ENCODE peak calls at places on chromosomes 6 and 20, in six cellular contexts. U is Peyer's patch; E is kidney; Q is B cell; I is retinal pigment epithelial cell; B is CD8-positive, alpha-beta T cell. D is an unnamed sample.

GRCh38 chr6:42387336-42387735 is 64.4 kb downstream of the TRERF1 start:
- DNase-seq in Q (no peak), U (no peak), I (no peak), B (peak), E (no peak), D (no peak)

GRCh38 chr6:30591008-30591407 is 19.8 kb downstream of the ABCF1 start:
- DNase-seq in B (no peak), E (no peak), I (no peak), U (no peak), Q (no peak), D (no peak)

GRCh38 chr6:36383608-36384007 is 3.9 kb downstream of the ETV7 start:
- DNase-seq in B (no peak), E (no peak), U (no peak), I (no peak), Q (no peak), D (no peak)

GRCh38 chr6:169648617-169649016 is 53.2 kb downstream of the WDR27 start:
- DNase-seq in U (no peak), E (no peak), Q (no peak), I (no peak), B (no peak), D (no peak)

GRCh38 chr6:43887906-43888683 is 118.1 kb downstream of the VEGFA start:
- DNase-seq in E (peak), Q (no peak), B (no peak), U (no peak), I (no peak), D (no peak)

GRCh38 chr20:10469599-10469998 is 34.5 kb downstream of the SLX4IP start:
- DNase-seq in Q (no peak), E (no peak), U (no peak), B (peak), I (no peak), D (peak)

GRCh38 chr20:57592263-57593092 is 27.7 kb downstream of the ZBP1 start:
- DNase-seq in I (no peak), U (no peak), E (peak), B (no peak), Q (no peak), D (no peak)

GRCh38 chr6:40804905-40805304 is 217.7 kb upstream of the LRFN2 start:
- DNase-seq in Q (no peak), B (no peak), I (no peak), U (no peak), E (no peak), D (no peak)

GRCh38 chr6:111718326-111718725 is 112.6 kb upstream of the TRAF3IP2 start:
- DNase-seq in B (no peak), U (no peak), Q (no peak), I (no peak), E (no peak), D (no peak)

GRCh38 chr6:151269318-151269995 is 29.7 kb downstream of the AKAP12 start:
- DNase-seq in U (no peak), Q (no peak), B (no peak), E (no peak), I (no peak), D (no peak)

GRCh38 chr6:75424610-75425548 is 68.7 kb downstream of the FILIP1 start:
- DNase-seq in E (no peak), U (no peak), B (no peak), Q (no peak), I (no peak), D (no peak)

GRCh38 chr6:159761135-159761872 is 541 bp upstream of the ACAT2 start:
- DNase-seq in E (peak), U (peak), Q (no peak), I (no peak), B (no peak), D (peak)

GRCh38 chr6:79077680-79078056 is 386 bp downstream of the PHIP start:
- DNase-seq in U (no peak), E (no peak), Q (peak), B (no peak), I (no peak), D (peak)

GRCh38 chr20:32240220-32240619 is 32.5 kb downstream of the POFUT1 start:
- DNase-seq in B (no peak), E (no peak), I (no peak), Q (no peak), U (no peak), D (no peak)

GRCh38 chr6:37169458-37170272 is at the start of gene PIM1:
- DNase-seq in U (peak), E (peak), B (peak), I (peak), Q (peak), D (peak)

GRCh38 chr20:50330504-50331313 is 140.1 kb downstream of the CEBPB start:
- DNase-seq in Q (no peak), E (no peak), I (peak), B (no peak), U (no peak), D (no peak)

GRCh38 chr20:54681869-54682268 is 206.5 kb downstream of the DOK5 start:
- DNase-seq in E (no peak), U (no peak), Q (no peak), I (no peak), B (no peak), D (no peak)

GRCh38 chr20:35002426-35003210 is 47.0 kb downstream of the MYH7B start:
- DNase-seq in E (peak), I (no peak), B (no peak), U (peak), Q (no peak), D (no peak)

GRCh38 chr20:43749734-43750294 is 23.0 kb upstream of the GTSF1L start:
- DNase-seq in B (peak), U (peak), Q (peak), I (no peak), E (peak), D (peak)

GRCh38 chr6:40627316-40627715 is 40.2 kb upstream of the LRFN2 start:
- DNase-seq in U (no peak), Q (no peak), I (no peak), B (no peak), E (no peak), D (no peak)

GRCh38 chr6:38143191-38144154 is 323.9 kb downstream of the ZFAND3 start:
- DNase-seq in B (no peak), U (no peak), Q (no peak), E (no peak), I (no peak), D (no peak)

GRCh38 chr6:24440897-24441598 is 38.3 kb downstream of the MRS2 start:
- DNase-seq in I (no peak), Q (no peak), U (no peak), E (no peak), B (no peak), D (no peak)

GRCh38 chr6:31128093-31128676 is 7.9 kb upstream of the CDSN start:
- DNase-seq in U (peak), E (no peak), B (peak), Q (peak), I (no peak), D (peak)

GRCh38 chr6:28001751-28002150 is 44.7 kb downstream of the OR2B6 start:
- DNase-seq in E (no peak), I (no peak), Q (no peak), U (no peak), B (no peak), D (no peak)

GRCh38 chr6:39642300-39642699 is 82.9 kb downstream of the KIF6 start:
- DNase-seq in B (no peak), U (no peak), I (no peak), E (no peak), Q (no peak), D (no peak)

GRCh38 chr6:81241126-81241525 is 511.4 kb downstream of the TENT5A start:
- DNase-seq in U (no peak), B (no peak), Q (no peak), E (no peak), I (no peak), D (no peak)

GRCh38 chr6:167781066-167781767 is 45.5 kb upstream of the AFDN start:
- DNase-seq in Q (no peak), E (no peak), B (no peak), I (no peak), U (no peak), D (no peak)

GRCh38 chr6:93792751-93793150 is 373.4 kb upstream of the EPHA7 start:
- DNase-seq in Q (no peak), B (no peak), I (no peak), U (no peak), E (no peak), D (no peak)

GRCh38 chr6:32255212-32256153 is 31.6 kb upstream of the NOTCH4 start:
- DNase-seq in U (peak), I (peak), Q (peak), E (peak), B (peak), D (peak)
- TF ChIP-seq CTCF in U (peak), I (peak), Q (peak), E (peak), B (peak), D (peak)

GRCh38 chr6:148530976-148531375 is 188.3 kb downstream of the SASH1 start:
- DNase-seq in B (no peak), E (no peak), Q (no peak), U (no peak), I (no peak), D (no peak)
- TF ChIP-seq CTCF in B (no peak), E (no peak), Q (no peak), U (no peak), I (no peak), D (no peak)

DNA sequence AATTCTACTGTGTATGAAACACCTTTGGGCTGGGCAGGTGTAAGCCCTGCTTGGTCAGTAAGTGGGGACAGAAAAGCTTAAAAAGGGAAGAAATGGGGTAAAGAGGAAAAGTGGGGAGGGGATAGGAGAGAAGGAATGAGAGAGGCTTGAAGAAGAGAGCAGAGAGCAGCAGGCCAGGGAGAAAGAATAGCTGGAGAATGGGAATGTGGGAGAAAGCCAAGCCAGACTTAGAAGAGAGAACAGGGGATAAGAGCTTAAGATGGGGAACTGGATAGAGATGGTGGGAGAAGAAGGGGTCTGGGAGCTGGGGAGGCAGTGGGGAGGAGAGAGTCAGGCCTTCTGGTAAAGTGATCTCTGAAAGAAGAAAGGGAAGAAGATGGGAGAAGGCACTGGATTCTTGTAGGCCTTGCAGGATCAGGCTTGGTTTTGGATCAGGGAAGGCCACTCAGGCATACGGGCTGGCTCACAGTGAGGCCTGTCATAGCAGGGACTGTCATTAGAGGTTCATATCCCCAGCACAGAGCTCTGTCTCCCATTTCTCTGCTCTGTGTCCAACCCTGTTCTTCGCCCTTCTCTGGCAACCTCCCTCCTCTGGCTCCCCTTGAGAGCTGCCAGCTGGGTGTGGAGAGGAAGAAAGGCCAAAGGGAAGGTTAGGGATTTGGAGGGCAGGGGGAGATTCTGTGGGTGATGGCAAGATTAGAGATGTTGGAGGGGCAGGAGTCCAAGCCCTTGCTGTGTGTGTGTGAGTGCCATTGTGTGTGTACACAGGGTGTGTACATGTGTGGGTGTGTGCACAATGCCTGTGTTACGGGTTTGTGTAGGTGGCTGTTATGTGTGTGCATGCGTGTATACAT is 9.3 kb downstream of the SYNGAP1 start:
- DNase-seq in B (no peak), E (peak), Q (no peak), U (no peak), I (no peak), D (no peak)
- TF ChIP-seq CTCF in B (no peak), E (no peak), Q (no peak), U (no peak), I (no peak), D (no peak)

GRCh38 chr6:109271622-109272021 is 110.6 kb downstream of the CD164 start:
- DNase-seq in Q (no peak), I (no peak), U (no peak), E (no peak), B (no peak), D (no peak)
- TF ChIP-seq CTCF in Q (no peak), I (no peak), U (no peak), E (no peak), B (no peak), D (no peak)

GRCh38 chr6:72620866-72621242 is 1.0 kb upstream of the KCNQ5 start:
- DNase-seq in Q (no peak), U (no peak), B (no peak), E (peak), I (no peak), D (peak)

GRCh38 chr6:72619883-72620696 is 1.8 kb upstream of the KCNQ5 start:
- DNase-seq in E (peak), I (peak), U (no peak), Q (peak), B (peak), D (peak)

GRCh38 chr6:72621243-72622093 is at the start of gene KCNQ5:
- DNase-seq in B (peak), I (no peak), E (peak), U (no peak), Q (no peak), D (peak)

GRCh38 chr6:72623808-72624207 is 1.9 kb downstream of the KCNQ5 start:
- DNase-seq in Q (no peak), B (no peak), I (no peak), U (no peak), E (no peak), D (no peak)

DNA sequence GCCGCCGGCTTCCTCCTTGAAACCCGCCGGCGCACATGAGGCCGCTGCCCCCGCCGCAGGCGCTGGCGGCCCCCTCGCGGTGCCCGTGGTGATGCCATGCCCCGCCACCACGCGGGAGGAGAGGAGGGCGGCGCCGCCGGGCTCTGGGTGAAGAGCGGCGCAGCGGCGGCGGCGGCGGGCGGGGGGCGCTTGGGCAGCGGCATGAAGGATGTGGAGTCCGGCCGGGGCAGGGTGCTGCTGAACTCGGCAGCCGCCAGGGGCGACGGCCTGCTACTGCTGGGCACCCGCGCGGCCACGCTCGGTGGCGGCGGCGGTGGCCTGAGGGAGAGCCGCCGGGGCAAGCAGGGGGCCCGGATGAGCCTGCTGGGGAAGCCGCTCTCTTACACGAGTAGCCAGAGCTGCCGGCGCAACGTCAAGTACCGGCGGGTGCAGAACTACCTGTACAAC is 253 bp downstream of the KCNQ5 start:
- DNase-seq in I (no peak), Q (peak), E (peak), U (no peak), B (peak), D (peak)
- TF ChIP-seq CTCF in I (peak), Q (peak), E (peak), U (peak), B (peak), D (peak)

GRCh38 chr6:136034422-136034821 is 182.9 kb downstream of the PDE7B start:
- DNase-seq in Q (no peak), I (no peak), E (no peak), B (no peak), U (no peak), D (no peak)
- TF ChIP-seq CTCF in Q (no peak), I (peak), E (no peak), B (no peak), U (no peak), D (no peak)

GRCh38 chr6:91276315-91276714 is 689.4 kb upstream of the MAP3K7 start:
- DNase-seq in I (no peak), B (no peak), E (no peak), U (no peak), Q (no peak), D (no peak)
- TF ChIP-seq CTCF in I (peak), B (no peak), E (peak), U (no peak), Q (no peak), D (peak)

GRCh38 chr6:33029297-33030184 is 20.1 kb upstream of the HLA-DOA start:
- DNase-seq in I (no peak), Q (peak), B (no peak), E (no peak), U (no peak), D (peak)

GRCh38 chr6:33023536-33023935 is 14.1 kb upstream of the HLA-DOA start:
- DNase-seq in Q (no peak), B (no peak), U (no peak), E (no peak), I (no peak), D (no peak)

GRCh38 chr6:33030245-33030644 is 20.9 kb upstream of the HLA-DOA start:
- DNase-seq in U (no peak), I (no peak), Q (no peak), E (no peak), B (no peak), D (no peak)

DNA sequence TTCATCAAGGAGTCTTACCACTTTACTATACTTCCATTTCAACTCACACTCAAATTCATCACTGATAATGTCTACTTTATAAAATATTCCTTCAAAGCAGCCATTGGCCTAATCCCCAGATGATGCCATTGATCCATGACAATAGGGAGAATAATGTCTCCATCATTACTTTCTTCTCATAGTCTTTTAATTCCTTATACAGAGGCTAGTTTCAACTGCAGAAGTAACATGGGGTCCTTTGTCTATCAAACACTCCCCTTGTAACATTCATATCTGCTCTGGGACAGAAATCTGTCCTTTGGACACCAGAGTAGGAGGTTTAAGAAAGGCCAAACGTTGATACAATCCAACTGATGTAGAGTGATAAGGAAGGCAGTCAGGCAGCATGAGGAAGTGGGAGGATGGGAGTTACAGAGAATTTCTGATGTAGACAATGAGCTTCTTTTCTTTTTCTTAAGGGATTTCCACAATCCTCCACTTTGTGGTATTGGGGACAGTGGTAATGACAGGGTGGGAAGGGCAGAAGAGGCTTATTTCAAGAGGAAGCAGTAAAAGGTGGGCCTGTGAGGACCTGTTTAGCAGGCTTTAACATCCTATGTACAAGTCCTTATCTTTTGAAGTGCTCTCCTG is 18.9 kb upstream of the HLA-DOA start:
- DNase-seq in U (no peak), Q (no peak), I (no peak), B (no peak), E (no peak), D (no peak)
- TF ChIP-seq CTCF in U (no peak), Q (no peak), I (no peak), B (no peak), E (no peak), D (no peak)

GRCh38 chr20:22101606-22102005 is 396.1 kb downstream of the PAX1 start:
- DNase-seq in Q (no peak), I (no peak), U (no peak), E (no peak), B (no peak), D (no peak)

DNA sequence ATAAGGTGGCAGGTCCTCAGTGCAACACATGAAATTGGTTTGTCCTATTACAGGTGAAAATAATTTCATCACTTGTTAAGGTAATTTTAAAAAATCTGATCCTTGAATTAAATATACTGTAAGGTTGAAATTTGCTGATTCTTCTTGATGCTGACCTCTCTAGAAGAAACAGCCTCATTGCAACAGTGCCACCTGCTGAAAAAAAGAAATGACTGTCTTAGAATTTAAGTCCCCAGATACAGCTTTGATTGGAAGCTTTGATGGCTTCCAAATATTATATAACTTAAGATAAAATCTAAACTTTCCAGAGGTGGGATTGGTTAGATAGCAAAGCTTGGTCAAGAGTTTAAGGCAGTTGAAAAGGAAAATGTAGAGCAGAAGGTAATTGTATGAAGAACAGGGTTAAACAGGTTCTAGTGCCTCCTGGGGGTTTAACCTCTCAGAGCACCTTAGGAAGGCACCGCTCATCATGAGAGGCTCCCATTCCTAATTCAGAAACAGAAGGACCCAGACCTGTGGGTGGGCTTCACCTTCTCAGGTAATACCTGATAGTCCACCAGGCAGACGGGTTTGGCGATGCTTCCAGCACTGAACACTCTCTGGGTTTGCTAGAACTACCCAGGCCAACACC is 401.0 kb downstream of the PAX1 start:
- DNase-seq in I (no peak), Q (no peak), E (no peak), U (no peak), B (no peak), D (no peak)
- TF ChIP-seq CTCF in I (no peak), Q (no peak), E (peak), U (no peak), B (no peak), D (no peak)